ENCODE peak calls at places on chromosomes 3 and 15, in nine cellular contexts. L is pancreas, C is cardiac fibroblast, Y is psoas muscle, J is heart left ventricle, A is A549, Z is adrenal gland, M is brain microvascular endothelial cell, G is HepG2. R is an unnamed sample.
A peak's percentile ranks its signal among the peaks of the same experiment; 100 is the strongest.

GRCh38 chr15:74531144-74531811 is 9.7 kb upstream of the ARID3B start:
- DNase-seq in Y (no peak), M (peak; percentile 98), C (peak; percentile 70), J (no peak), A (no peak), Z (no peak), L (no peak), G (peak; percentile 71), R (no peak)

GRCh38 chr15:91384189-91384720 is 284.2 kb downstream of the SV2B start:
- DNase-seq in C (no peak), A (no peak), M (no peak), J (no peak), G (no peak), L (no peak), Y (no peak), Z (no peak), R (no peak)

GRCh38 chr3:45066109-45066801 is 40.2 kb downstream of the CLEC3B start:
- DNase-seq in L (no peak), J (no peak), G (no peak), A (no peak), Z (no peak), C (no peak), Y (no peak), M (no peak), R (no peak)

GRCh38 chr3:51392301-51393095 is 1.4 kb downstream of the RBM15B start:
- DNase-seq in A (no peak), C (no peak), M (no peak), J (no peak), Y (no peak), G (no peak), Z (no peak), L (peak; percentile 58), R (no peak)

GRCh38 chr15:91561371-91562100 is 292.0 kb upstream of the SLCO3A1 start:
- DNase-seq in L (no peak), Y (peak; percentile 47), C (peak; percentile 83), J (no peak), A (no peak), Z (peak; percentile 19), M (peak; percentile 46), G (no peak), R (no peak)

GRCh38 chr3:138072816-138073215 is 42.6 kb downstream of the DZIP1L start:
- DNase-seq in M (peak; percentile 41), L (no peak), A (no peak), G (no peak), C (no peak), Z (no peak), J (no peak), Y (no peak), R (no peak)

GRCh38 chr3:112327371-112327951 is 5.5 kb upstream of the CD200 start:
- DNase-seq in J (no peak), Z (no peak), L (no peak), M (peak; percentile 54), G (peak; percentile 39), Y (no peak), A (peak; percentile 11), C (peak; percentile 86), R (peak; percentile 45)

GRCh38 chr15:69140306-69140705 is 20.1 kb upstream of the GLCE start:
- DNase-seq in M (no peak), J (no peak), Y (no peak), A (no peak), L (no peak), C (peak; percentile 31), G (no peak), Z (no peak), R (no peak)

GRCh38 chr15:94125131-94125530 is 106.2 kb upstream of the MCTP2 start:
- DNase-seq in G (no peak), J (no peak), Z (no peak), L (no peak), C (peak; percentile 27), Y (no peak), M (no peak), A (no peak), R (no peak)

DNA sequence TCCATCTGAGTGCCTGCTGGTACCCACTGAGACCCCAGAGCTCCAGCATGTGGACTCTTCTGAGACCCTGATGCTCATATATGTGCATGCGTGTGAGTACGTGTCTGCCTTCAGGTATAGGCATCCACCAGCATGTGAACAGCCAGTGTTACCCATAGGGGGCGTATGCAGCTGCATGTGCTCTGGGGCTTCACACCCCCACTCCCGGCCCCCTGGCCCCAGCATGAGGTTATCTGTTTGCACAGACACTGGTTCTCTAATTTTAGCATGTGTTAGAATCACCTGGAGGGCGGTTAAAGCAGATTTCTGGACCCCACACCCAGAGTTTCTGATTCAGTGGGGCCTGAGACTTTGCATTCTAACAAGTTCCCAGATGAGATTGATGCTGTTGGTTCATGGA is 824 bp upstream of the CILP start:
- DNase-seq in J (no peak), Z (no peak), M (no peak), C (no peak), Y (no peak), G (peak; percentile 42), A (peak; percentile 48), L (no peak), R (peak; percentile 69)
- TF ChIP-seq CTCF in J (no peak), Z (no peak), M (peak; percentile 66), C (peak; percentile 48), Y (peak; percentile 18), G (peak; percentile 66), A (peak; percentile 48), L (no peak), R (peak; percentile 79)

GRCh38 chr3:89114841-89115223 is 7.4 kb downstream of the EPHA3 start:
- DNase-seq in M (no peak), G (no peak), J (no peak), Z (no peak), L (no peak), A (no peak), C (no peak), Y (no peak), R (no peak)
- TF ChIP-seq CTCF in M (no peak), G (no peak), J (no peak), Z (no peak), L (no peak), A (no peak), C (no peak), Y (no peak), R (no peak)

DNA sequence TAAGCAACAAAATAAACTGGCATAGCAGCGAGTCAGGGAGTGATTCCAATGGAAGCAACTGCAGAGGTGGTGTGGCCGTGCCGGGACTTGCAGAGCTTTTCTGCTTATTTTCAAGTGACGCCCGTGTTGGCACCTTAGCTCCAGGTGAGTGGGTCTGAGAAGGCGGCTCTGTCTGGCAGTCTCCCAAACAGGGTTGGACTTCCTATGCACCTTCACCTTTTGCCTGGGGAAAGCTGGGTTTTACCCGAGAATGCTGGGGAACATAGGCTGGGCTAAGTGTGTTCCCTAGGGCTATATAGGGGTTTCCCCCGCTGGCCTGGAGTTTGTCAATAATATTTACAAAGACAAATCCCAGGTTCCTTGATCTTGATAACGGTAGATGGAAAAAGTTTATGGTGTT is 179.9 kb upstream of the TBL1XR1 start:
- DNase-seq in Z (no peak), Y (no peak), M (no peak), A (no peak), G (no peak), J (no peak), C (no peak), L (no peak), R (no peak)
- TF ChIP-seq CTCF in Z (no peak), Y (no peak), M (no peak), A (no peak), G (no peak), J (no peak), C (no peak), L (no peak), R (no peak)

GRCh38 chr15:98174286-98174685 is 213.8 kb downstream of the ARRDC4 start:
- DNase-seq in A (no peak), C (no peak), Z (no peak), G (no peak), M (no peak), J (no peak), Y (no peak), L (no peak), R (no peak)
- TF ChIP-seq CTCF in A (no peak), C (no peak), Z (no peak), G (peak; percentile 35), M (no peak), J (no peak), Y (no peak), L (no peak), R (no peak)

DNA sequence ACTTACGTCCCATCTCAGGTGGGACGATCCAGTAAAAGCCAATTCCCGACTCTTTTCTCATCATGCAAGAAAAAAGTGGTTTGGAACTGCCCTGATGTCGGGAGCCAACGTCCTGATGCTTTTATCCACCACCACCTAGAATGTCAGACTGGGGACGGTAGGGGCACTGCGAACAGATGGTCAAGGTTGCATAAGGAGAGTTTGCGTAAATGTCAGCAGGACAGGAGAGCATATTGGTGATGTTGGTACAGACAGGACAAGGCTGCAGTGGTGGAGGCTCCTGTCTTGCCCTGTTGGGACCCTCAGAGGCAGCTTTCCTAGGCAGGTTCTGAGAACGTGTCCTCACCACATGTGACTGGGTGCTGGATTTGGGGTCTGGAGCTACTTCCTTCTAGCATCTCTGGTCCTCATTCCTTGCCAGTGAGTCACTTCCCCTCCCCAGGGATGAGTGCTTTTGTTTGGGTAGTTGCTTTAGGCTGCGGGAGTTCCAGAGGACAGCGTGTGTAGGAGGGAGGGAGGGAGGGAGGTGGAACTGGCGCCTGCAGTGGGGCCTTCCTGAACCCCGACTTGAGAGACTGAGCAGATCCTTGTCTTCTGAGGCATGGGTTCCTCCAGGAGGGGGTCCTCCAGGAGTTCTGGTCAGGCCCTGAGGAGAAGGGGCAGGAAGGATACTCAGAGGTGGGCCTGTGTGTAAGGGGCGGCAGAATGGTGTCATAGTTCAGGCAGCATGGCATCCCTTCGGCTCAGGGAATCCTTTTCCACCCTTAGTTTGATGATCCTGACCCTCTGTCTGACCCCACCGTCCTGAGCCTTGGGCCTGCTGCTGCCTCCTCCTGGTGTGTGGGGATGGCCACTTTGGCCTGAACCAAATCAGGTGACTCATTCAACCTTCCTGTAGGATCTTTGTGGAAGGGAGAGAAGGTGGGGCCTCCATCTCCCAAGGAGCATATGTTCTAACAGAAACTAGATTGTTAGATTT is 21.2 kb downstream of the THSD4 start:
- DNase-seq in A (peak; percentile 70), J (no peak), G (no peak), Y (no peak), L (no peak), Z (peak; percentile 28), M (peak; percentile 94), C (peak; percentile 90), R (no peak)
- TF ChIP-seq CTCF in A (no peak), J (no peak), G (no peak), Y (no peak), L (no peak), Z (no peak), M (peak; percentile 58), C (peak; percentile 40), R (no peak)

GRCh38 chr3:158801696-158802398 is at the start of gene MFSD1:
- DNase-seq in L (peak; percentile 96), Z (peak; percentile 96), M (peak; percentile 90), A (peak; percentile 87), J (peak; percentile 98), Y (peak; percentile 96), C (peak; percentile 94), G (peak; percentile 80), R (peak; percentile 88)
- TF ChIP-seq CTCF in L (no peak), Z (no peak), M (no peak), A (no peak), J (no peak), Y (no peak), C (no peak), G (no peak), R (no peak)

GRCh38 chr15:78620021-78620838 is 566 bp downstream of the CHRNA3 start:
- DNase-seq in A (peak; percentile 70), Z (no peak), M (no peak), Y (no peak), L (no peak), G (no peak), C (peak; percentile 6), J (no peak), R (peak; percentile 48)
- TF ChIP-seq CTCF in A (peak; percentile 59), Z (peak; percentile 8), M (peak; percentile 61), Y (no peak), L (no peak), G (peak; percentile 41), C (peak; percentile 32), J (no peak), R (no peak)

GRCh38 chr3:58306662-58307286 is 454 bp downstream of the HTD2 start:
- DNase-seq in Z (peak; percentile 46), G (peak; percentile 55), M (peak; percentile 18), C (peak; percentile 19), Y (peak; percentile 47), L (peak; percentile 59), A (peak; percentile 49), J (peak; percentile 66), R (peak; percentile 52)
- TF ChIP-seq CTCF in Z (no peak), G (no peak), M (peak; percentile 32), C (peak; percentile 27), Y (no peak), L (no peak), A (no peak), J (no peak), R (no peak)

R was measured in GM13977.